ENCODE peak calls at places on chromosomes 16 and 17, in seven cellular contexts. One of them, this sample, is unnamed.

GRCh38 chr17:7328840-7329359 is at the start of gene NEURL4:
- DNase-seq in fibroblast of lung: no peak
- DNase-seq in amniotic epithelial cell: no peak
- DNase-seq in BJ: no peak
- DNase-seq in T-helper 1 cell: no peak
- DNase-seq in H54: no peak
- DNase-seq in activated T-cell treated with anti-CD3 and anti-CD28 coated beads, Interleukin-2, amount 50 U/mL, for 24 hours: no peak
- DNase-seq in this sample: no peak

GRCh38 chr17:3813171-3813570 is 12.2 kb upstream of the ITGAE start:
- DNase-seq in T-helper 1 cell: no peak
- DNase-seq in BJ: no peak
- DNase-seq in activated T-cell treated with anti-CD3 and anti-CD28 coated beads, Interleukin-2, amount 50 U/mL, for 24 hours: no peak
- DNase-seq in amniotic epithelial cell: no peak
- DNase-seq in H54: no peak
- DNase-seq in fibroblast of lung: no peak
- DNase-seq in this sample: no peak

GRCh38 chr16:4537376-4538066 is 1.1 kb downstream of the CDIP1 start:
- DNase-seq in H54: no peak
- DNase-seq in activated T-cell treated with anti-CD3 and anti-CD28 coated beads, Interleukin-2, amount 50 U/mL, for 24 hours: no peak
- DNase-seq in BJ: no peak
- DNase-seq in amniotic epithelial cell: no peak
- DNase-seq in T-helper 1 cell: no peak
- DNase-seq in fibroblast of lung: no peak
- DNase-seq in this sample: no peak

GRCh38 chr16:1713933-1714332 is 7.9 kb downstream of the MAPK8IP3 start:
- DNase-seq in amniotic epithelial cell: no peak
- DNase-seq in T-helper 1 cell: no peak
- DNase-seq in H54: no peak
- DNase-seq in fibroblast of lung: no peak
- DNase-seq in activated T-cell treated with anti-CD3 and anti-CD28 coated beads, Interleukin-2, amount 50 U/mL, for 24 hours: no peak
- DNase-seq in BJ: no peak
- DNase-seq in this sample: no peak

GRCh38 chr16:88469615-88470395 is 16.7 kb downstream of the ZFPM1 start:
- DNase-seq in activated T-cell treated with anti-CD3 and anti-CD28 coated beads, Interleukin-2, amount 50 U/mL, for 24 hours: peak
- DNase-seq in BJ: no peak
- DNase-seq in H54: no peak
- DNase-seq in fibroblast of lung: no peak
- DNase-seq in T-helper 1 cell: peak
- DNase-seq in amniotic epithelial cell: no peak
- DNase-seq in this sample: no peak

GRCh38 chr16:68993421-68993820 is 112.0 kb upstream of the HAS3 start:
- DNase-seq in amniotic epithelial cell: no peak
- DNase-seq in fibroblast of lung: no peak
- DNase-seq in H54: no peak
- DNase-seq in BJ: no peak
- DNase-seq in T-helper 1 cell: no peak
- DNase-seq in activated T-cell treated with anti-CD3 and anti-CD28 coated beads, Interleukin-2, amount 50 U/mL, for 24 hours: no peak
- DNase-seq in this sample: no peak

GRCh38 chr16:11395008-11395948 is 50.0 kb downstream of the RMI2 start:
- DNase-seq in T-helper 1 cell: no peak
- DNase-seq in BJ: no peak
- DNase-seq in fibroblast of lung: no peak
- DNase-seq in amniotic epithelial cell: no peak
- DNase-seq in activated T-cell treated with anti-CD3 and anti-CD28 coated beads, Interleukin-2, amount 50 U/mL, for 24 hours: no peak
- DNase-seq in H54: no peak
- DNase-seq in this sample: no peak

GRCh38 chr16:67822511-67822910 is 15.8 kb downstream of the TSNAXIP1 start:
- DNase-seq in amniotic epithelial cell: peak
- DNase-seq in activated T-cell treated with anti-CD3 and anti-CD28 coated beads, Interleukin-2, amount 50 U/mL, for 24 hours: no peak
- DNase-seq in BJ: no peak
- DNase-seq in fibroblast of lung: peak
- DNase-seq in H54: no peak
- DNase-seq in T-helper 1 cell: no peak
- DNase-seq in this sample: no peak

GRCh38 chr17:73311428-73311780 is 397 bp downstream of the CDC42EP4 start:
- DNase-seq in activated T-cell treated with anti-CD3 and anti-CD28 coated beads, Interleukin-2, amount 50 U/mL, for 24 hours: no peak
- DNase-seq in fibroblast of lung: no peak
- DNase-seq in BJ: no peak
- DNase-seq in H54: no peak
- DNase-seq in T-helper 1 cell: no peak
- DNase-seq in amniotic epithelial cell: no peak
- DNase-seq in this sample: no peak

GRCh38 chr17:71460943-71461342 is 659.9 kb upstream of the SOX9 start:
- DNase-seq in H54: no peak
- DNase-seq in amniotic epithelial cell: peak
- DNase-seq in BJ: no peak
- DNase-seq in T-helper 1 cell: no peak
- DNase-seq in fibroblast of lung: no peak
- DNase-seq in activated T-cell treated with anti-CD3 and anti-CD28 coated beads, Interleukin-2, amount 50 U/mL, for 24 hours: no peak
- DNase-seq in this sample: peak

GRCh38 chr16:85553436-85554113 is 59.5 kb upstream of the GSE1 start:
- DNase-seq in BJ: no peak
- DNase-seq in T-helper 1 cell: peak
- DNase-seq in H54: peak
- DNase-seq in activated T-cell treated with anti-CD3 and anti-CD28 coated beads, Interleukin-2, amount 50 U/mL, for 24 hours: peak
- DNase-seq in fibroblast of lung: peak
- DNase-seq in amniotic epithelial cell: peak
- DNase-seq in this sample: peak

GRCh38 chr16:54178491-54178976 is 108.1 kb downstream of the IRX3 start:
- DNase-seq in T-helper 1 cell: no peak
- DNase-seq in H54: no peak
- DNase-seq in amniotic epithelial cell: peak
- DNase-seq in fibroblast of lung: no peak
- DNase-seq in BJ: no peak
- DNase-seq in activated T-cell treated with anti-CD3 and anti-CD28 coated beads, Interleukin-2, amount 50 U/mL, for 24 hours: no peak
- DNase-seq in this sample: no peak

GRCh38 chr17:51805220-51805619 is 353.3 kb downstream of the CA10 start:
- DNase-seq in amniotic epithelial cell: no peak
- DNase-seq in fibroblast of lung: no peak
- DNase-seq in activated T-cell treated with anti-CD3 and anti-CD28 coated beads, Interleukin-2, amount 50 U/mL, for 24 hours: no peak
- DNase-seq in T-helper 1 cell: no peak
- DNase-seq in BJ: no peak
- DNase-seq in H54: no peak
- DNase-seq in this sample: no peak

GRCh38 chr17:1999557-2000251 is 25.4 kb downstream of the RTN4RL1 start:
- DNase-seq in BJ: no peak
- DNase-seq in amniotic epithelial cell: no peak
- DNase-seq in activated T-cell treated with anti-CD3 and anti-CD28 coated beads, Interleukin-2, amount 50 U/mL, for 24 hours: no peak
- DNase-seq in fibroblast of lung: peak
- DNase-seq in H54: no peak
- DNase-seq in T-helper 1 cell: no peak
- DNase-seq in this sample: no peak

GRCh38 chr17:61205931-61206330 is 193.7 kb upstream of the TBX2 start:
- DNase-seq in BJ: no peak
- DNase-seq in fibroblast of lung: peak
- DNase-seq in T-helper 1 cell: no peak
- DNase-seq in H54: no peak
- DNase-seq in amniotic epithelial cell: peak
- DNase-seq in activated T-cell treated with anti-CD3 and anti-CD28 coated beads, Interleukin-2, amount 50 U/mL, for 24 hours: no peak
- DNase-seq in this sample: no peak